ENCODE peak calls at places on chromosomes 4 and X, in ten cellular contexts. One of them, this sample, is unnamed.

GRCh38 chrX:148380614-148381561 is 119.5 kb upstream of the AFF2 start:
- DNase-seq in mucosa of descending colon: no peak
- DNase-seq in keratinocyte: no peak
- DNase-seq in AG10803: peak; percentile 21
- DNase-seq in fibroblast of villous mesenchyme: no peak
- DNase-seq in transverse colon: peak; percentile 11
- DNase-seq in fibroblast of lung: no peak
- DNase-seq in SJCRH30: peak; percentile 3
- DNase-seq in adipocyte: no peak
- DNase-seq in sigmoid colon: no peak
- DNase-seq in this sample: no peak

GRCh38 chr4:99847362-99847976 is 30.8 kb downstream of the DAPP1 start:
- DNase-seq in mucosa of descending colon: no peak
- DNase-seq in keratinocyte: no peak
- DNase-seq in AG10803: no peak
- DNase-seq in fibroblast of villous mesenchyme: no peak
- DNase-seq in transverse colon: no peak
- DNase-seq in fibroblast of lung: no peak
- DNase-seq in SJCRH30: no peak
- DNase-seq in adipocyte: no peak
- DNase-seq in sigmoid colon: no peak
- DNase-seq in this sample: no peak

GRCh38 chrX:65668362-65669310 is 1.2 kb downstream of the MSN start:
- DNase-seq in mucosa of descending colon: peak; percentile 73
- DNase-seq in keratinocyte: peak; percentile 46
- DNase-seq in AG10803: peak; percentile 87
- DNase-seq in fibroblast of villous mesenchyme: peak; percentile 85
- DNase-seq in transverse colon: peak; percentile 61
- DNase-seq in fibroblast of lung: peak; percentile 86
- DNase-seq in SJCRH30: peak; percentile 83
- DNase-seq in adipocyte: peak; percentile 76
- DNase-seq in sigmoid colon: peak; percentile 90
- DNase-seq in this sample: peak; percentile 92

GRCh38 chr4:88177981-88178632 is 19.7 kb upstream of the ABCG2 start:
- DNase-seq in mucosa of descending colon: no peak
- DNase-seq in keratinocyte: peak; percentile 79
- DNase-seq in AG10803: peak; percentile 77
- DNase-seq in fibroblast of villous mesenchyme: peak; percentile 85
- DNase-seq in transverse colon: peak; percentile 24
- DNase-seq in fibroblast of lung: peak; percentile 71
- DNase-seq in SJCRH30: no peak
- DNase-seq in adipocyte: peak; percentile 62
- DNase-seq in sigmoid colon: no peak
- DNase-seq in this sample: peak; percentile 25

GRCh38 chrX:140091276-140091886 is 126.1 kb upstream of the CXorf66 start:
- DNase-seq in mucosa of descending colon: no peak
- DNase-seq in keratinocyte: no peak
- DNase-seq in AG10803: peak; percentile 0
- DNase-seq in fibroblast of villous mesenchyme: no peak
- DNase-seq in transverse colon: peak; percentile 8
- DNase-seq in fibroblast of lung: no peak
- DNase-seq in SJCRH30: no peak
- DNase-seq in adipocyte: peak; percentile 0
- DNase-seq in sigmoid colon: peak; percentile 60
- DNase-seq in this sample: no peak

GRCh38 chr4:143184503-143185252 is at the start of gene USP38:
- DNase-seq in mucosa of descending colon: peak; percentile 94
- DNase-seq in keratinocyte: peak; percentile 50
- DNase-seq in AG10803: peak; percentile 91
- DNase-seq in fibroblast of villous mesenchyme: peak; percentile 94
- DNase-seq in transverse colon: peak; percentile 96
- DNase-seq in fibroblast of lung: peak; percentile 92
- DNase-seq in SJCRH30: peak; percentile 92
- DNase-seq in adipocyte: peak; percentile 95
- DNase-seq in sigmoid colon: peak; percentile 97
- DNase-seq in this sample: peak; percentile 90

GRCh38 chrX:25003066-25003849 is 12.5 kb downstream of the ARX start:
- DNase-seq in mucosa of descending colon: no peak
- DNase-seq in keratinocyte: no peak
- DNase-seq in AG10803: no peak
- DNase-seq in fibroblast of villous mesenchyme: no peak
- DNase-seq in transverse colon: no peak
- DNase-seq in fibroblast of lung: no peak
- DNase-seq in SJCRH30: no peak
- DNase-seq in adipocyte: no peak
- DNase-seq in sigmoid colon: no peak
- DNase-seq in this sample: no peak

GRCh38 chrX:66203114-66203513 is 39.1 kb downstream of the HEPH start:
- DNase-seq in mucosa of descending colon: no peak
- DNase-seq in keratinocyte: no peak
- DNase-seq in AG10803: no peak
- DNase-seq in fibroblast of villous mesenchyme: no peak
- DNase-seq in transverse colon: no peak
- DNase-seq in fibroblast of lung: no peak
- DNase-seq in SJCRH30: no peak
- DNase-seq in adipocyte: no peak
- DNase-seq in sigmoid colon: no peak
- DNase-seq in this sample: no peak

GRCh38 chr4:158353541-158354304 is 143.4 kb downstream of the TMEM144 start:
- DNase-seq in mucosa of descending colon: no peak
- DNase-seq in keratinocyte: no peak
- DNase-seq in AG10803: no peak
- DNase-seq in fibroblast of villous mesenchyme: no peak
- DNase-seq in transverse colon: no peak
- DNase-seq in fibroblast of lung: no peak
- DNase-seq in SJCRH30: no peak
- DNase-seq in adipocyte: no peak
- DNase-seq in sigmoid colon: no peak
- DNase-seq in this sample: no peak

GRCh38 chr4:177386416-177386815 is 55.8 kb downstream of the AGA start:
- DNase-seq in mucosa of descending colon: no peak
- DNase-seq in keratinocyte: no peak
- DNase-seq in AG10803: no peak
- DNase-seq in fibroblast of villous mesenchyme: no peak
- DNase-seq in transverse colon: no peak
- DNase-seq in fibroblast of lung: no peak
- DNase-seq in SJCRH30: no peak
- DNase-seq in adipocyte: no peak
- DNase-seq in sigmoid colon: no peak
- DNase-seq in this sample: no peak

GRCh38 chrX:72685810-72686465 is 28.2 kb downstream of the PHKA1 start:
- DNase-seq in mucosa of descending colon: no peak
- DNase-seq in keratinocyte: peak; percentile 21
- DNase-seq in AG10803: peak; percentile 39
- DNase-seq in fibroblast of villous mesenchyme: no peak
- DNase-seq in transverse colon: no peak
- DNase-seq in fibroblast of lung: peak; percentile 58
- DNase-seq in SJCRH30: no peak
- DNase-seq in adipocyte: peak; percentile 39
- DNase-seq in sigmoid colon: no peak
- DNase-seq in this sample: no peak

GRCh38 chrX:57906790-57907189 is 3.5 kb downstream of the ZXDA start:
- DNase-seq in mucosa of descending colon: no peak
- DNase-seq in keratinocyte: no peak
- DNase-seq in AG10803: peak; percentile 79
- DNase-seq in fibroblast of villous mesenchyme: peak; percentile 30
- DNase-seq in transverse colon: no peak
- DNase-seq in fibroblast of lung: peak; percentile 47
- DNase-seq in SJCRH30: no peak
- DNase-seq in adipocyte: peak; percentile 66
- DNase-seq in sigmoid colon: no peak
- DNase-seq in this sample: no peak

DNA sequence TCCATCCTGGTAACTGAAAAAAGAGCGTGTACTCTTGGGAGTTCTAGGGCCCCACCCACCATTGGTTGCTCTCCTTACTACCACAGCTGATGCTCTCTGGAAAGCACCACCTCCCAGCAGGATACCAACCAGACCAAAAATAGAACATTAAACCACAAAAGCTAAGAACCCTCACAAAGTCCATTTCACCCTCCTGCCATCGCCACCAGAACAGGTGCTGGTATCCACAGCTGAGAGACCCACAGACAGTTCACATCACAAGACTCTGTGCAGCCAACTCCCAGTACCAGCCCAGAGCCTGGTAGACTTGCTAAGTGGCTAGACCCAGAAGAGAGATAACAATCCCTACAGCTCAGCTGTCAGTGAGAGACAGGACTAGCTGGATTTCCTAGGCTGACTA is 240.6 kb downstream of the PABPC4L start:
- DNase-seq in mucosa of descending colon: no peak
- DNase-seq in keratinocyte: no peak
- DNase-seq in AG10803: no peak
- DNase-seq in fibroblast of villous mesenchyme: no peak
- DNase-seq in transverse colon: no peak
- DNase-seq in fibroblast of lung: no peak
- DNase-seq in SJCRH30: peak; percentile 24
- DNase-seq in adipocyte: no peak
- DNase-seq in sigmoid colon: no peak
- DNase-seq in this sample: no peak
- H3K4me3 ChIP-seq in mucosa of descending colon: no peak overlapping the region
- H3K4me3 ChIP-seq in keratinocyte: no peak overlapping the region
- H3K4me3 ChIP-seq in AG10803: no peak overlapping the region
- H3K4me3 ChIP-seq in fibroblast of villous mesenchyme: no peak overlapping the region
- H3K4me3 ChIP-seq in transverse colon: no peak overlapping the region
- H3K4me3 ChIP-seq in fibroblast of lung: no peak overlapping the region
- H3K4me3 ChIP-seq in SJCRH30: no peak overlapping the region
- H3K4me3 ChIP-seq in adipocyte: no peak overlapping the region
- H3K4me3 ChIP-seq in sigmoid colon: no peak overlapping the region
- H3K4me3 ChIP-seq in this sample: no peak overlapping the region

GRCh38 chrX:319579-320125 is 1.1 kb upstream of the GTPBP6 start:
- DNase-seq in mucosa of descending colon: peak; percentile 78
- DNase-seq in keratinocyte: no peak
- DNase-seq in AG10803: no peak
- DNase-seq in fibroblast of villous mesenchyme: no peak
- DNase-seq in transverse colon: peak; percentile 35
- DNase-seq in fibroblast of lung: no peak
- DNase-seq in SJCRH30: no peak
- DNase-seq in adipocyte: peak; percentile 16
- DNase-seq in sigmoid colon: no peak
- DNase-seq in this sample: peak; percentile 75

GRCh38 chrX:320126-320783 is 1.7 kb upstream of the GTPBP6 start:
- DNase-seq in mucosa of descending colon: peak; percentile 59
- DNase-seq in keratinocyte: no peak
- DNase-seq in AG10803: no peak
- DNase-seq in fibroblast of villous mesenchyme: peak; percentile 18
- DNase-seq in transverse colon: peak; percentile 26
- DNase-seq in fibroblast of lung: peak; percentile 28
- DNase-seq in SJCRH30: peak; percentile 46
- DNase-seq in adipocyte: peak; percentile 43
- DNase-seq in sigmoid colon: peak; percentile 76
- DNase-seq in this sample: peak; percentile 26

GRCh38 chrX:327660-328126 is 9.1 kb upstream of the GTPBP6 start:
- DNase-seq in mucosa of descending colon: peak; percentile 47
- DNase-seq in keratinocyte: no peak
- DNase-seq in AG10803: no peak
- DNase-seq in fibroblast of villous mesenchyme: no peak
- DNase-seq in transverse colon: no peak
- DNase-seq in fibroblast of lung: no peak
- DNase-seq in SJCRH30: no peak
- DNase-seq in adipocyte: no peak
- DNase-seq in sigmoid colon: peak; percentile 61
- DNase-seq in this sample: no peak

GRCh38 chrX:318739-319578 is at the start of gene GTPBP6:
- DNase-seq in mucosa of descending colon: peak; percentile 100
- DNase-seq in keratinocyte: peak; percentile 92
- DNase-seq in AG10803: peak; percentile 100
- DNase-seq in fibroblast of villous mesenchyme: peak; percentile 100
- DNase-seq in transverse colon: peak; percentile 100
- DNase-seq in fibroblast of lung: peak; percentile 100
- DNase-seq in SJCRH30: peak; percentile 98
- DNase-seq in adipocyte: peak; percentile 100
- DNase-seq in sigmoid colon: peak; percentile 100
- DNase-seq in this sample: peak; percentile 100

DNA sequence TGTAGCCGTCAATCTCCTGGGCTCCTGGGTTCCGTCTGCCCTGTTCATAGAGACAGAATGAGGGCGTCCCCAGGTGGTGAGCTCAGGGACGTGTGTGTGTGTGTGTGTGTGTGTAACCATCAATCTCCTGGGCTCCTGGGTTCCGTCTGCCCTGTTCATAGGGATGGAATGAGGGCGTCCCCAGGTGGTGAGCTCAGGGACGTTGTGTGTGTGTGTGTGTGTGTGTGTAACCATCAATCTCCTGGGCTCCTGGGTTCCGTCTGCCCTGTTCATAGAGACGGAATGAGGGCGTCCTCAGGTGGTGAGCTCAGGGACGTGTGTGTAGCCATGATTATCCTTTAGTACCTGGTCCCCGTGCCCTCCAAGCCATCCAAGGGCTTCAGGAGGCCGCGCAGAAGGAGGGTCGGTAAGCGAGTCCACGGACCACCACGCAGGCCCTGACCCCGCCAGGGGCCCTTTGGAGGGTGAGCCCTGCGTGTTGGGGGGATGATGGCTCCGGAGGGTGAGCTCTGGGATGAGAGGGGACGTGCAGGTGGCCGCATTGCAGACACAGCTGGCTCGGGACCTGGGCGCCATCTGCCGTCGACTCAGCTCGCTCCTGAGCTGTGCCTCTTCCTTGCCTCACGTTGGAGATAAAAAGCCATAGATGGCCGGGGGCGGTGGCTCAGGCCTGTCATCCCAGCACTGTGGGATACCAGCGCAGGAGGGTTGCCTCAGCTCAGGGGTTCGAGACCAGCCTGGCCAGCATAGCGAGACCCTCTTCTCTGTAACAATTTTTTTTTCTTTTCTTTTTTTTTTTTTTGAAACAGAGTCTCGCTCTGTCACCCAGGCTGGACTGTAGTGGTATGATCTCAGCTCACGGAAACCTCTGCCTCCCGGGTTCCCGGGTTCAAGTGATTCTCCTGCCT is 5.4 kb upstream of the GTPBP6 start:
- DNase-seq in mucosa of descending colon: peak; percentile 72
- DNase-seq in keratinocyte: peak; percentile 96
- DNase-seq in AG10803: peak; percentile 63
- DNase-seq in fibroblast of villous mesenchyme: peak; percentile 38
- DNase-seq in transverse colon: peak; percentile 50
- DNase-seq in fibroblast of lung: peak; percentile 62
- DNase-seq in SJCRH30: peak; percentile 38
- DNase-seq in adipocyte: peak; percentile 45
- DNase-seq in sigmoid colon: peak; percentile 57
- DNase-seq in this sample: peak; percentile 63
- H3K4me3 ChIP-seq in mucosa of descending colon: no peak overlapping the region
- H3K4me3 ChIP-seq in keratinocyte: no peak overlapping the region
- H3K4me3 ChIP-seq in AG10803: no peak overlapping the region
- H3K4me3 ChIP-seq in fibroblast of villous mesenchyme: no peak overlapping the region
- H3K4me3 ChIP-seq in transverse colon: no peak overlapping the region
- H3K4me3 ChIP-seq in fibroblast of lung: no peak overlapping the region
- H3K4me3 ChIP-seq in SJCRH30: no peak overlapping the region
- H3K4me3 ChIP-seq in adipocyte: no peak overlapping the region
- H3K4me3 ChIP-seq in sigmoid colon: no peak overlapping the region
- H3K4me3 ChIP-seq in this sample: no peak overlapping the region

GRCh38 chr4:70613893-70614572 is 14.5 kb upstream of the ENAM start:
- DNase-seq in mucosa of descending colon: no peak
- DNase-seq in keratinocyte: no peak
- DNase-seq in AG10803: peak; percentile 18
- DNase-seq in fibroblast of villous mesenchyme: no peak
- DNase-seq in transverse colon: no peak
- DNase-seq in fibroblast of lung: peak; percentile 41
- DNase-seq in SJCRH30: no peak
- DNase-seq in adipocyte: no peak
- DNase-seq in sigmoid colon: no peak
- DNase-seq in this sample: no peak
- H3K4me3 ChIP-seq in mucosa of descending colon: no peak overlapping the region
- H3K4me3 ChIP-seq in keratinocyte: no peak overlapping the region
- H3K4me3 ChIP-seq in AG10803: peak overlapping the region; percentile 14
- H3K4me3 ChIP-seq in fibroblast of villous mesenchyme: no peak overlapping the region
- H3K4me3 ChIP-seq in transverse colon: no peak overlapping the region
- H3K4me3 ChIP-seq in fibroblast of lung: peak overlapping the region; percentile 61
- H3K4me3 ChIP-seq in SJCRH30: no peak overlapping the region
- H3K4me3 ChIP-seq in adipocyte: peak overlapping the region; percentile 79
- H3K4me3 ChIP-seq in sigmoid colon: no peak overlapping the region
- H3K4me3 ChIP-seq in this sample: peak overlapping the region; percentile 13

GRCh38 chrX:46582964-46583363 is 9.4 kb downstream of the CHST7 start:
- DNase-seq in mucosa of descending colon: no peak
- DNase-seq in keratinocyte: peak; percentile 41
- DNase-seq in AG10803: peak; percentile 95
- DNase-seq in fibroblast of villous mesenchyme: peak; percentile 80
- DNase-seq in transverse colon: no peak
- DNase-seq in fibroblast of lung: peak; percentile 88
- DNase-seq in SJCRH30: peak; percentile 23
- DNase-seq in adipocyte: peak; percentile 77
- DNase-seq in sigmoid colon: no peak
- DNase-seq in this sample: no peak
- H3K4me3 ChIP-seq in mucosa of descending colon: no peak overlapping the region
- H3K4me3 ChIP-seq in keratinocyte: peak overlapping the region; percentile 51
- H3K4me3 ChIP-seq in AG10803: no peak overlapping the region
- H3K4me3 ChIP-seq in fibroblast of villous mesenchyme: no peak overlapping the region
- H3K4me3 ChIP-seq in transverse colon: no peak overlapping the region
- H3K4me3 ChIP-seq in fibroblast of lung: no peak overlapping the region
- H3K4me3 ChIP-seq in SJCRH30: peak overlapping the region; percentile 38
- H3K4me3 ChIP-seq in adipocyte: no peak overlapping the region
- H3K4me3 ChIP-seq in sigmoid colon: no peak overlapping the region
- H3K4me3 ChIP-seq in this sample: no peak overlapping the region